ENCODE peak calls at places on chromosomes 3 and 15, in nine cellular contexts. One of them, this sample, is unnamed.

GRCh38 chr3:120741837-120742197 is 499 bp downstream of the RABL3 start:
- DNase-seq in activated T-cell treated with anti-CD3 and anti-CD28 coated beads for 4 hours: peak
- DNase-seq in NCI-H1105 treated with DMSO at 0.1 percent for 48 hours: no peak
- DNase-seq in kidney glomerular epithelial cell: peak
- DNase-seq in T-helper 2 cell: no peak
- DNase-seq in left lung: no peak
- DNase-seq in left ventricle myocardium inferior: no peak
- DNase-seq in HS-27A: no peak
- DNase-seq in ovary: no peak
- DNase-seq in this sample: no peak

GRCh38 chr15:55250392-55250791 is 39.2 kb downstream of the RAB27A start:
- DNase-seq in left lung: no peak
- DNase-seq in ovary: no peak
- DNase-seq in HS-27A: no peak
- DNase-seq in left ventricle myocardium inferior: no peak
- DNase-seq in activated T-cell treated with anti-CD3 and anti-CD28 coated beads for 4 hours: no peak
- DNase-seq in T-helper 2 cell: no peak
- DNase-seq in kidney glomerular epithelial cell: no peak
- DNase-seq in NCI-H1105 treated with DMSO at 0.1 percent for 48 hours: no peak
- DNase-seq in this sample: peak

GRCh38 chr15:76147906-76148553 is 88.2 kb downstream of the TMEM266 start:
- DNase-seq in NCI-H1105 treated with DMSO at 0.1 percent for 48 hours: peak
- DNase-seq in T-helper 2 cell: peak
- DNase-seq in left ventricle myocardium inferior: no peak
- DNase-seq in ovary: peak
- DNase-seq in kidney glomerular epithelial cell: peak
- DNase-seq in activated T-cell treated with anti-CD3 and anti-CD28 coated beads for 4 hours: peak
- DNase-seq in left lung: no peak
- DNase-seq in HS-27A: no peak
- DNase-seq in this sample: no peak

GRCh38 chr3:115658032-115658336 is 34.7 kb downstream of the GAP43 start:
- DNase-seq in HS-27A: no peak
- DNase-seq in left ventricle myocardium inferior: no peak
- DNase-seq in kidney glomerular epithelial cell: no peak
- DNase-seq in activated T-cell treated with anti-CD3 and anti-CD28 coated beads for 4 hours: no peak
- DNase-seq in ovary: no peak
- DNase-seq in left lung: no peak
- DNase-seq in T-helper 2 cell: no peak
- DNase-seq in NCI-H1105 treated with DMSO at 0.1 percent for 48 hours: no peak
- DNase-seq in this sample: no peak

GRCh38 chr15:26200427-26200826 is 337.3 kb upstream of the ATP10A start:
- DNase-seq in left lung: no peak
- DNase-seq in HS-27A: no peak
- DNase-seq in kidney glomerular epithelial cell: no peak
- DNase-seq in T-helper 2 cell: no peak
- DNase-seq in activated T-cell treated with anti-CD3 and anti-CD28 coated beads for 4 hours: no peak
- DNase-seq in NCI-H1105 treated with DMSO at 0.1 percent for 48 hours: no peak
- DNase-seq in left ventricle myocardium inferior: no peak
- DNase-seq in ovary: no peak
- DNase-seq in this sample: no peak

GRCh38 chr3:172607305-172608121 is 84.3 kb upstream of the TNFSF10 start:
- DNase-seq in kidney glomerular epithelial cell: peak
- DNase-seq in NCI-H1105 treated with DMSO at 0.1 percent for 48 hours: no peak
- DNase-seq in left ventricle myocardium inferior: no peak
- DNase-seq in ovary: no peak
- DNase-seq in activated T-cell treated with anti-CD3 and anti-CD28 coated beads for 4 hours: no peak
- DNase-seq in left lung: no peak
- DNase-seq in HS-27A: no peak
- DNase-seq in T-helper 2 cell: no peak
- DNase-seq in this sample: peak

GRCh38 chr3:171390531-171390930 is 69.7 kb downstream of the TNIK start:
- DNase-seq in left lung: no peak
- DNase-seq in NCI-H1105 treated with DMSO at 0.1 percent for 48 hours: no peak
- DNase-seq in kidney glomerular epithelial cell: no peak
- DNase-seq in left ventricle myocardium inferior: no peak
- DNase-seq in activated T-cell treated with anti-CD3 and anti-CD28 coated beads for 4 hours: no peak
- DNase-seq in HS-27A: no peak
- DNase-seq in ovary: no peak
- DNase-seq in T-helper 2 cell: no peak
- DNase-seq in this sample: no peak

GRCh38 chr15:61701455-61701854 is 358.8 kb downstream of the VPS13C start:
- DNase-seq in left lung: no peak
- DNase-seq in left ventricle myocardium inferior: no peak
- DNase-seq in T-helper 2 cell: no peak
- DNase-seq in NCI-H1105 treated with DMSO at 0.1 percent for 48 hours: no peak
- DNase-seq in ovary: no peak
- DNase-seq in kidney glomerular epithelial cell: no peak
- DNase-seq in activated T-cell treated with anti-CD3 and anti-CD28 coated beads for 4 hours: no peak
- DNase-seq in HS-27A: no peak
- DNase-seq in this sample: no peak

GRCh38 chr3:42668793-42669217 is 15.3 kb downstream of the ZBTB47 start:
- DNase-seq in HS-27A: no peak
- DNase-seq in left ventricle myocardium inferior: no peak
- DNase-seq in kidney glomerular epithelial cell: no peak
- DNase-seq in ovary: peak
- DNase-seq in activated T-cell treated with anti-CD3 and anti-CD28 coated beads for 4 hours: no peak
- DNase-seq in NCI-H1105 treated with DMSO at 0.1 percent for 48 hours: no peak
- DNase-seq in T-helper 2 cell: no peak
- DNase-seq in left lung: no peak
- DNase-seq in this sample: no peak

GRCh38 chr3:130939753-130940152 is 45.9 kb downstream of the ATP2C1 start:
- DNase-seq in HS-27A: no peak
- DNase-seq in kidney glomerular epithelial cell: no peak
- DNase-seq in ovary: no peak
- DNase-seq in left ventricle myocardium inferior: no peak
- DNase-seq in NCI-H1105 treated with DMSO at 0.1 percent for 48 hours: no peak
- DNase-seq in left lung: no peak
- DNase-seq in activated T-cell treated with anti-CD3 and anti-CD28 coated beads for 4 hours: no peak
- DNase-seq in T-helper 2 cell: no peak
- DNase-seq in this sample: no peak

GRCh38 chr15:70412717-70413266 is 315.1 kb upstream of the TLE3 start:
- DNase-seq in T-helper 2 cell: no peak
- DNase-seq in ovary: no peak
- DNase-seq in kidney glomerular epithelial cell: no peak
- DNase-seq in HS-27A: no peak
- DNase-seq in left lung: no peak
- DNase-seq in NCI-H1105 treated with DMSO at 0.1 percent for 48 hours: no peak
- DNase-seq in activated T-cell treated with anti-CD3 and anti-CD28 coated beads for 4 hours: no peak
- DNase-seq in left ventricle myocardium inferior: no peak
- DNase-seq in this sample: no peak

GRCh38 chr3:140270329-140270728 is 335.3 kb downstream of the CLSTN2 start:
- DNase-seq in activated T-cell treated with anti-CD3 and anti-CD28 coated beads for 4 hours: no peak
- DNase-seq in ovary: no peak
- DNase-seq in HS-27A: no peak
- DNase-seq in left lung: no peak
- DNase-seq in NCI-H1105 treated with DMSO at 0.1 percent for 48 hours: no peak
- DNase-seq in T-helper 2 cell: no peak
- DNase-seq in kidney glomerular epithelial cell: no peak
- DNase-seq in left ventricle myocardium inferior: no peak
- DNase-seq in this sample: no peak

GRCh38 chr15:45150481-45150880 is 20.7 kb downstream of the DUOX1 start:
- DNase-seq in activated T-cell treated with anti-CD3 and anti-CD28 coated beads for 4 hours: no peak
- DNase-seq in left ventricle myocardium inferior: no peak
- DNase-seq in ovary: no peak
- DNase-seq in kidney glomerular epithelial cell: no peak
- DNase-seq in HS-27A: no peak
- DNase-seq in left lung: no peak
- DNase-seq in T-helper 2 cell: no peak
- DNase-seq in NCI-H1105 treated with DMSO at 0.1 percent for 48 hours: no peak
- DNase-seq in this sample: no peak

GRCh38 chr3:71629289-71630252 is 46.0 kb upstream of the FOXP1 start:
- DNase-seq in NCI-H1105 treated with DMSO at 0.1 percent for 48 hours: no peak
- DNase-seq in left lung: peak
- DNase-seq in T-helper 2 cell: no peak
- DNase-seq in ovary: no peak
- DNase-seq in activated T-cell treated with anti-CD3 and anti-CD28 coated beads for 4 hours: no peak
- DNase-seq in HS-27A: no peak
- DNase-seq in kidney glomerular epithelial cell: no peak
- DNase-seq in left ventricle myocardium inferior: no peak
- DNase-seq in this sample: peak

GRCh38 chr3:99962703-99963102 is 145.0 kb downstream of the CMSS1 start:
- DNase-seq in activated T-cell treated with anti-CD3 and anti-CD28 coated beads for 4 hours: no peak
- DNase-seq in NCI-H1105 treated with DMSO at 0.1 percent for 48 hours: no peak
- DNase-seq in left ventricle myocardium inferior: no peak
- DNase-seq in kidney glomerular epithelial cell: no peak
- DNase-seq in HS-27A: peak
- DNase-seq in T-helper 2 cell: no peak
- DNase-seq in ovary: no peak
- DNase-seq in left lung: no peak
- DNase-seq in this sample: no peak

GRCh38 chr15:85030301-85031049 is 48.8 kb downstream of the PDE8A start:
- DNase-seq in T-helper 2 cell: peak
- DNase-seq in NCI-H1105 treated with DMSO at 0.1 percent for 48 hours: no peak
- DNase-seq in activated T-cell treated with anti-CD3 and anti-CD28 coated beads for 4 hours: no peak
- DNase-seq in ovary: no peak
- DNase-seq in kidney glomerular epithelial cell: peak
- DNase-seq in left lung: no peak
- DNase-seq in HS-27A: no peak
- DNase-seq in left ventricle myocardium inferior: no peak
- DNase-seq in this sample: no peak

GRCh38 chr15:80974914-80975313 is 14.7 kb downstream of the MESD start:
- DNase-seq in activated T-cell treated with anti-CD3 and anti-CD28 coated beads for 4 hours: no peak
- DNase-seq in kidney glomerular epithelial cell: no peak
- DNase-seq in left lung: no peak
- DNase-seq in left ventricle myocardium inferior: no peak
- DNase-seq in NCI-H1105 treated with DMSO at 0.1 percent for 48 hours: no peak
- DNase-seq in HS-27A: no peak
- DNase-seq in ovary: no peak
- DNase-seq in T-helper 2 cell: no peak
- DNase-seq in this sample: no peak

GRCh38 chr3:11364181-11364580 is 92.0 kb downstream of the ATG7 start:
- DNase-seq in kidney glomerular epithelial cell: peak
- DNase-seq in HS-27A: no peak
- DNase-seq in activated T-cell treated with anti-CD3 and anti-CD28 coated beads for 4 hours: no peak
- DNase-seq in T-helper 2 cell: no peak
- DNase-seq in left lung: no peak
- DNase-seq in ovary: no peak
- DNase-seq in NCI-H1105 treated with DMSO at 0.1 percent for 48 hours: no peak
- DNase-seq in left ventricle myocardium inferior: no peak
- DNase-seq in this sample: no peak

GRCh38 chr15:31434418-31435255 is 108.0 kb downstream of the KLF13 start:
- DNase-seq in activated T-cell treated with anti-CD3 and anti-CD28 coated beads for 4 hours: peak
- DNase-seq in T-helper 2 cell: peak
- DNase-seq in left ventricle myocardium inferior: peak
- DNase-seq in NCI-H1105 treated with DMSO at 0.1 percent for 48 hours: no peak
- DNase-seq in HS-27A: no peak
- DNase-seq in ovary: peak
- DNase-seq in kidney glomerular epithelial cell: no peak
- DNase-seq in left lung: peak
- DNase-seq in this sample: peak

GRCh38 chr3:15616053-15616452 is 14.5 kb downstream of the BTD start:
- DNase-seq in left ventricle myocardium inferior: no peak
- DNase-seq in kidney glomerular epithelial cell: no peak
- DNase-seq in activated T-cell treated with anti-CD3 and anti-CD28 coated beads for 4 hours: no peak
- DNase-seq in T-helper 2 cell: no peak
- DNase-seq in ovary: no peak
- DNase-seq in NCI-H1105 treated with DMSO at 0.1 percent for 48 hours: no peak
- DNase-seq in left lung: no peak
- DNase-seq in HS-27A: no peak
- DNase-seq in this sample: no peak

GRCh38 chr15:35208353-35208752 is 123.3 kb upstream of the NANOGP8 start:
- DNase-seq in left lung: no peak
- DNase-seq in ovary: no peak
- DNase-seq in kidney glomerular epithelial cell: no peak
- DNase-seq in activated T-cell treated with anti-CD3 and anti-CD28 coated beads for 4 hours: no peak
- DNase-seq in left ventricle myocardium inferior: no peak
- DNase-seq in NCI-H1105 treated with DMSO at 0.1 percent for 48 hours: no peak
- DNase-seq in T-helper 2 cell: no peak
- DNase-seq in HS-27A: no peak
- DNase-seq in this sample: no peak

GRCh38 chr3:105387122-105387751 is 20.5 kb downstream of the ALCAM start:
- DNase-seq in HS-27A: no peak
- DNase-seq in kidney glomerular epithelial cell: peak
- DNase-seq in left lung: no peak
- DNase-seq in T-helper 2 cell: no peak
- DNase-seq in left ventricle myocardium inferior: no peak
- DNase-seq in NCI-H1105 treated with DMSO at 0.1 percent for 48 hours: no peak
- DNase-seq in activated T-cell treated with anti-CD3 and anti-CD28 coated beads for 4 hours: no peak
- DNase-seq in ovary: no peak
- DNase-seq in this sample: no peak

GRCh38 chr15:51869074-51869425 is 39.6 kb downstream of the TMOD3 start:
- DNase-seq in T-helper 2 cell: no peak
- DNase-seq in HS-27A: peak
- DNase-seq in ovary: no peak
- DNase-seq in kidney glomerular epithelial cell: peak
- DNase-seq in left lung: no peak
- DNase-seq in NCI-H1105 treated with DMSO at 0.1 percent for 48 hours: no peak
- DNase-seq in left ventricle myocardium inferior: no peak
- DNase-seq in activated T-cell treated with anti-CD3 and anti-CD28 coated beads for 4 hours: no peak
- DNase-seq in this sample: no peak

GRCh38 chr3:69219101-69219708 is 96.8 kb upstream of the LMOD3 start:
- DNase-seq in left ventricle myocardium inferior: no peak
- DNase-seq in T-helper 2 cell: peak
- DNase-seq in activated T-cell treated with anti-CD3 and anti-CD28 coated beads for 4 hours: no peak
- DNase-seq in kidney glomerular epithelial cell: peak
- DNase-seq in NCI-H1105 treated with DMSO at 0.1 percent for 48 hours: no peak
- DNase-seq in ovary: no peak
- DNase-seq in left lung: no peak
- DNase-seq in HS-27A: no peak
- DNase-seq in this sample: no peak

GRCh38 chr15:43414196-43414595 is 43.3 kb downstream of the TUBGCP4 start:
- DNase-seq in ovary: no peak
- DNase-seq in activated T-cell treated with anti-CD3 and anti-CD28 coated beads for 4 hours: no peak
- DNase-seq in NCI-H1105 treated with DMSO at 0.1 percent for 48 hours: no peak
- DNase-seq in left lung: no peak
- DNase-seq in kidney glomerular epithelial cell: no peak
- DNase-seq in T-helper 2 cell: no peak
- DNase-seq in left ventricle myocardium inferior: no peak
- DNase-seq in HS-27A: no peak
- DNase-seq in this sample: no peak

GRCh38 chr3:194623449-194624290 is 9.5 kb downstream of the TMEM44 start:
- DNase-seq in activated T-cell treated with anti-CD3 and anti-CD28 coated beads for 4 hours: no peak
- DNase-seq in NCI-H1105 treated with DMSO at 0.1 percent for 48 hours: no peak
- DNase-seq in kidney glomerular epithelial cell: no peak
- DNase-seq in T-helper 2 cell: no peak
- DNase-seq in HS-27A: no peak
- DNase-seq in ovary: no peak
- DNase-seq in left ventricle myocardium inferior: no peak
- DNase-seq in left lung: no peak
- DNase-seq in this sample: no peak

GRCh38 chr3:12046406-12046805 is 42.2 kb downstream of the SYN2 start:
- DNase-seq in kidney glomerular epithelial cell: peak
- DNase-seq in activated T-cell treated with anti-CD3 and anti-CD28 coated beads for 4 hours: no peak
- DNase-seq in left ventricle myocardium inferior: no peak
- DNase-seq in T-helper 2 cell: no peak
- DNase-seq in NCI-H1105 treated with DMSO at 0.1 percent for 48 hours: peak
- DNase-seq in HS-27A: no peak
- DNase-seq in ovary: no peak
- DNase-seq in left lung: no peak
- DNase-seq in this sample: no peak

GRCh38 chr3:64033033-64033432 is 9.7 kb upstream of the PSMD6 start:
- DNase-seq in activated T-cell treated with anti-CD3 and anti-CD28 coated beads for 4 hours: no peak
- DNase-seq in ovary: no peak
- DNase-seq in left lung: no peak
- DNase-seq in kidney glomerular epithelial cell: no peak
- DNase-seq in left ventricle myocardium inferior: no peak
- DNase-seq in HS-27A: no peak
- DNase-seq in T-helper 2 cell: no peak
- DNase-seq in NCI-H1105 treated with DMSO at 0.1 percent for 48 hours: no peak
- DNase-seq in this sample: no peak

GRCh38 chr15:38041576-38041975 is 107.1 kb downstream of the TMCO5A start:
- DNase-seq in NCI-H1105 treated with DMSO at 0.1 percent for 48 hours: no peak
- DNase-seq in activated T-cell treated with anti-CD3 and anti-CD28 coated beads for 4 hours: no peak
- DNase-seq in HS-27A: no peak
- DNase-seq in ovary: no peak
- DNase-seq in kidney glomerular epithelial cell: peak
- DNase-seq in left lung: no peak
- DNase-seq in T-helper 2 cell: no peak
- DNase-seq in left ventricle myocardium inferior: no peak
- DNase-seq in this sample: peak

GRCh38 chr15:89081878-89082277 is 6.4 kb upstream of the ABHD2 start:
- DNase-seq in left lung: no peak
- DNase-seq in left ventricle myocardium inferior: no peak
- DNase-seq in ovary: no peak
- DNase-seq in T-helper 2 cell: no peak
- DNase-seq in kidney glomerular epithelial cell: no peak
- DNase-seq in NCI-H1105 treated with DMSO at 0.1 percent for 48 hours: no peak
- DNase-seq in HS-27A: no peak
- DNase-seq in activated T-cell treated with anti-CD3 and anti-CD28 coated beads for 4 hours: no peak
- DNase-seq in this sample: no peak

GRCh38 chr15:52370010-52370409 is 74.4 kb upstream of the MYO5C start:
- DNase-seq in HS-27A: no peak
- DNase-seq in left lung: peak
- DNase-seq in T-helper 2 cell: no peak
- DNase-seq in activated T-cell treated with anti-CD3 and anti-CD28 coated beads for 4 hours: no peak
- DNase-seq in ovary: no peak
- DNase-seq in left ventricle myocardium inferior: no peak
- DNase-seq in kidney glomerular epithelial cell: no peak
- DNase-seq in NCI-H1105 treated with DMSO at 0.1 percent for 48 hours: no peak
- DNase-seq in this sample: no peak

This sample was measured in HFF-Myc.